ENCODE peak calls at places on chromosomes 3 and 15, in seven cellular contexts. H is brain microvascular endothelial cell, J is tibial artery, G is transverse colon, Q is WERI-Rb-1, S is SK-N-SH, C is ovary. M is an unnamed sample.
A peak's percentile ranks its signal among the peaks of the same experiment; 100 is the strongest.

GRCh38 chr15:41695750-41696436 is 35.7 kb downstream of the MGA start:
- DNase-seq in H (peak; percentile 53), J (no peak), G (peak; percentile 18), Q (peak; percentile 35), S (peak; percentile 48), C (no peak), M (no peak)

GRCh38 chr3:42061711-42062408 is 29.3 kb upstream of the TRAK1 start:
- DNase-seq in H (peak; percentile 92), J (peak; percentile 87), G (peak; percentile 72), Q (no peak), S (no peak), C (no peak), M (peak; percentile 95)

GRCh38 chr3:13425692-13426091 is 5.6 kb upstream of the NUP210 start:
- DNase-seq in H (no peak), J (no peak), G (no peak), Q (no peak), S (no peak), C (no peak), M (no peak)

GRCh38 chr3:20111836-20112235 is 71.6 kb downstream of the KAT2B start:
- DNase-seq in H (peak; percentile 7), J (no peak), G (no peak), Q (no peak), S (no peak), C (no peak), M (no peak)

GRCh38 chr3:105214575-105214974 is 152.1 kb upstream of the ALCAM start:
- DNase-seq in H (no peak), J (no peak), G (no peak), Q (no peak), S (no peak), C (no peak), M (no peak)

GRCh38 chr15:50128266-50128665 is 9.2 kb upstream of the ATP8B4 start:
- DNase-seq in H (no peak), J (peak; percentile 77), G (peak; percentile 48), Q (no peak), S (peak; percentile 7), C (peak; percentile 14), M (no peak)

GRCh38 chr15:42079401-42079908 is 14.9 kb downstream of the PLA2G4D start:
- DNase-seq in H (no peak), J (peak; percentile 37), G (no peak), Q (no peak), S (no peak), C (no peak), M (peak; percentile 67)

GRCh38 chr3:39205131-39205530 is 12.7 kb upstream of the XIRP1 start:
- DNase-seq in H (no peak), J (no peak), G (no peak), Q (no peak), S (no peak), C (no peak), M (no peak)

GRCh38 chr15:53757906-53758305 is 1.6 kb downstream of the WDR72 start:
- DNase-seq in H (no peak), J (no peak), G (no peak), Q (no peak), S (no peak), C (no peak), M (no peak)

GRCh38 chr3:116161570-116162290 is 283.6 kb downstream of the LSAMP start:
- DNase-seq in H (no peak), J (no peak), G (no peak), Q (no peak), S (no peak), C (no peak), M (no peak)

GRCh38 chr3:183895296-183895695 is 10.6 kb upstream of the PARL start:
- DNase-seq in H (peak; percentile 29), J (no peak), G (peak; percentile 31), Q (no peak), S (peak; percentile 84), C (no peak), M (no peak)

GRCh38 chr3:16516695-16517481 is 3.4 kb upstream of the RFTN1 start:
- DNase-seq in H (no peak), J (no peak), G (no peak), Q (peak; percentile 32), S (peak; percentile 58), C (peak; percentile 67), M (peak; percentile 65)

GRCh38 chr15:56291741-56292140 is 48.1 kb upstream of the RFX7 start:
- DNase-seq in H (no peak), J (no peak), G (no peak), Q (no peak), S (no peak), C (no peak), M (no peak)

GRCh38 chr3:13012228-13012691 is 61.0 kb downstream of the IQSEC1 start:
- DNase-seq in H (no peak), J (peak; percentile 87), G (peak; percentile 80), Q (no peak), S (no peak), C (no peak), M (no peak)

GRCh38 chr15:75167588-75168076 is 34.0 kb upstream of the C15orf39 start:
- DNase-seq in H (peak; percentile 84), J (no peak), G (no peak), Q (peak; percentile 49), S (no peak), C (no peak), M (peak; percentile 64)

GRCh38 chr3:44210967-44211366 is 30.7 kb upstream of the TOPAZ1 start:
- DNase-seq in H (no peak), J (no peak), G (no peak), Q (no peak), S (no peak), C (no peak), M (no peak)

GRCh38 chr3:24525022-24525421 is 30.4 kb upstream of the THRB start:
- DNase-seq in H (no peak), J (no peak), G (no peak), Q (no peak), S (no peak), C (no peak), M (no peak)

GRCh38 chr15:98649621-98649995 is 1.3 kb downstream of the IGF1R start:
- DNase-seq in H (no peak), J (peak; percentile 73), G (peak; percentile 52), Q (peak; percentile 37), S (peak; percentile 57), C (no peak), M (peak; percentile 79)

GRCh38 chr3:80152692-80153091 is 384.9 kb upstream of the ROBO1 start:
- DNase-seq in H (no peak), J (no peak), G (no peak), Q (no peak), S (no peak), C (no peak), M (no peak)

GRCh38 chr3:115512565-115513410 is 110.5 kb upstream of the GAP43 start:
- DNase-seq in H (peak; percentile 58), J (no peak), G (no peak), Q (peak; percentile 45), S (peak; percentile 62), C (peak; percentile 16), M (no peak)

GRCh38 chr15:31342781-31343626 is 16.4 kb downstream of the KLF13 start:
- DNase-seq in H (no peak), J (no peak), G (no peak), Q (no peak), S (peak; percentile 39), C (no peak), M (no peak)

GRCh38 chr3:190513409-190514162 is at the start of gene IL1RAP:
- DNase-seq in H (peak; percentile 81), J (peak; percentile 95), G (peak; percentile 92), Q (peak; percentile 66), S (peak; percentile 88), C (peak; percentile 89), M (peak; percentile 91)
- H3K27ac ChIP-seq in H (peak within 1 kb of the TSS; percentile 21), J (peak within 1 kb of the TSS; percentile 82), G (peak within 1 kb of the TSS; percentile 84), Q (no peak within 1 kb of the TSS), S (peak within 1 kb of the TSS; percentile 62), C (peak within 1 kb of the TSS; percentile 65), M (peak within 1 kb of the TSS; percentile 67)

DNA sequence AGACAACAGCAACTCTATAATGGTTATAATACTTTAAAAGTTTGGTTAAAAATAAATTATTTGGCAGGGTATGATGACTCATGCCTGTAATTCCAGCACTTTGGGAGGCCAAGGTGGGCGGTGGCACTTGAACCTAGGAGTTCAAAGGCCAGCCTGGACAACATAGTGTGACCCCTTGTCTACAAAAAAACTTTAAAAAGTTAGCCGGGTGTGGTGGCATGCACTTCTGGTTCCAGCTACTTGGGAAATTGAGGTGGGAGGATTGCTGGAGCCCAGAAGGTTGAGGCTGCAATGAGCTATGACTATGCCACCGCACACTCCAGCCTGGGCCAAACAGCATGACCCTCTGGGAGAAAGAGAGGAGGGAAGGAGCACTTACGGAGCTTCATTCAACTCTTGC is 7.7 kb upstream of the TRPC1 start:
- DNase-seq in H (no peak), J (no peak), G (no peak), Q (no peak), S (no peak), C (no peak), M (no peak)
- TF ChIP-seq CTCF in H (no peak), J (no peak), G (no peak), Q (no peak), S (no peak), C (no peak), M (no peak)

GRCh38 chr3:29552036-29552435 is 271.2 kb downstream of the RBMS3 start:
- DNase-seq in H (peak; percentile 22), J (no peak), G (no peak), Q (no peak), S (no peak), C (no peak), M (no peak)

GRCh38 chr3:29554584-29554983 is 273.7 kb downstream of the RBMS3 start:
- DNase-seq in H (no peak), J (no peak), G (no peak), Q (no peak), S (no peak), C (no peak), M (no peak)

GRCh38 chr3:29557186-29557585 is 276.3 kb downstream of the RBMS3 start:
- DNase-seq in H (no peak), J (no peak), G (no peak), Q (no peak), S (no peak), C (no peak), M (no peak)

GRCh38 chr3:29557825-29558224 is 277.0 kb downstream of the RBMS3 start:
- DNase-seq in H (no peak), J (no peak), G (no peak), Q (no peak), S (no peak), C (no peak), M (no peak)

GRCh38 chr3:29555590-29555989 is 274.7 kb downstream of the RBMS3 start:
- DNase-seq in H (no peak), J (no peak), G (no peak), Q (no peak), S (no peak), C (no peak), M (no peak)
- H3K27ac ChIP-seq in H (no peak overlapping the region), J (no peak overlapping the region), G (no peak overlapping the region), Q (no peak overlapping the region), S (no peak overlapping the region), C (no peak overlapping the region), M (no peak overlapping the region)

GRCh38 chr3:113697192-113698090 is 999 bp upstream of the USF3 start:
- DNase-seq in H (no peak), J (no peak), G (peak; percentile 33), Q (no peak), S (peak; percentile 43), C (peak; percentile 53), M (no peak)

GRCh38 chr3:113695818-113696645 is at the start of gene USF3:
- DNase-seq in H (peak; percentile 22), J (peak; percentile 88), G (peak; percentile 83), Q (peak; percentile 77), S (peak; percentile 95), C (peak; percentile 83), M (peak; percentile 85)

GRCh38 chr3:113698213-113698742 is 1.8 kb upstream of the USF3 start:
- DNase-seq in H (no peak), J (no peak), G (no peak), Q (no peak), S (no peak), C (no peak), M (no peak)

GRCh38 chr3:113695426-113695817 is 1.0 kb downstream of the USF3 start:
- DNase-seq in H (no peak), J (no peak), G (no peak), Q (no peak), S (no peak), C (no peak), M (no peak)

GRCh38 chr3:113696658-113697191 is 283 bp upstream of the USF3 start:
- DNase-seq in H (peak; percentile 100), J (peak; percentile 100), G (peak; percentile 99), Q (peak; percentile 99), S (peak; percentile 98), C (peak; percentile 99), M (peak; percentile 100)
- TF ChIP-seq CTCF in H (peak; percentile 31), J (no peak), G (peak; percentile 47), Q (no peak), S (no peak), C (peak; percentile 45), M (no peak)

M was measured in coronary artery.